ENCODE peak calls at places on chromosomes 3 and 15, in four cellular contexts. L, Z, D and O are unnamed samples.

GRCh38 chr3:16286161-16286560 is 21.1 kb downstream of the OXNAD1 start:
- DNase-seq in L (no peak), Z (no peak), D (no peak), O (no peak)

GRCh38 chr3:179973024-179973423 is 63.7 kb downstream of the PEX5L start:
- DNase-seq in L (no peak), Z (no peak), D (no peak), O (no peak)

GRCh38 chr3:161939919-161940693 is 443.5 kb downstream of the OTOL1 start:
- DNase-seq in L (no peak), Z (no peak), D (no peak), O (no peak)

GRCh38 chr15:77386626-77387025 is 33.3 kb downstream of the PEAK1 start:
- DNase-seq in L (no peak), Z (no peak), D (no peak), O (no peak)

GRCh38 chr3:22372292-22372949 is 621.4 kb upstream of the ZNF385D start:
- DNase-seq in L (no peak), Z (no peak), D (peak), O (peak)

GRCh38 chr3:133855772-133856171 is 39.9 kb downstream of the RAB6B start:
- DNase-seq in L (no peak), Z (no peak), D (no peak), O (no peak)

GRCh38 chr3:25171118-25171912 is 256.7 kb upstream of the RARB start:
- DNase-seq in L (no peak), Z (no peak), D (no peak), O (no peak)

GRCh38 chr3:42025388-42026138 is 63.7 kb upstream of the ULK4 start:
- DNase-seq in L (peak), Z (peak), D (peak), O (peak)

GRCh38 chr3:24199305-24199704 is 254.2 kb downstream of the NR1D2 start:
- DNase-seq in L (no peak), Z (no peak), D (no peak), O (no peak)

GRCh38 chr3:39637807-39638206 is 170.3 kb downstream of the MOBP start:
- DNase-seq in L (no peak), Z (peak), D (no peak), O (no peak)

GRCh38 chr15:77474310-77474986 is 53.8 kb downstream of the HMG20A start:
- DNase-seq in L (no peak), Z (no peak), D (no peak), O (no peak)

GRCh38 chr15:66876423-66876730 is 174.3 kb downstream of the SMAD6 start:
- DNase-seq in L (no peak), Z (no peak), D (no peak), O (peak)

GRCh38 chr3:122497425-122497824 is 17.3 kb downstream of the KPNA1 start:
- DNase-seq in L (no peak), Z (no peak), D (no peak), O (peak)

GRCh38 chr3:44468572-44469520 is 8.6 kb downstream of the ZNF445 start:
- DNase-seq in L (no peak), Z (no peak), D (no peak), O (no peak)

GRCh38 chr3:31957106-31957505 is 24.0 kb downstream of the OSBPL10 start:
- DNase-seq in L (no peak), Z (no peak), D (no peak), O (no peak)

GRCh38 chr15:92467245-92467644 is 73.6 kb downstream of the ST8SIA2 start:
- DNase-seq in L (no peak), Z (no peak), D (no peak), O (no peak)

GRCh38 chr3:1696654-1697275 is 401.9 kb upstream of the CNTN4 start:
- DNase-seq in L (no peak), Z (no peak), D (no peak), O (no peak)

DNA sequence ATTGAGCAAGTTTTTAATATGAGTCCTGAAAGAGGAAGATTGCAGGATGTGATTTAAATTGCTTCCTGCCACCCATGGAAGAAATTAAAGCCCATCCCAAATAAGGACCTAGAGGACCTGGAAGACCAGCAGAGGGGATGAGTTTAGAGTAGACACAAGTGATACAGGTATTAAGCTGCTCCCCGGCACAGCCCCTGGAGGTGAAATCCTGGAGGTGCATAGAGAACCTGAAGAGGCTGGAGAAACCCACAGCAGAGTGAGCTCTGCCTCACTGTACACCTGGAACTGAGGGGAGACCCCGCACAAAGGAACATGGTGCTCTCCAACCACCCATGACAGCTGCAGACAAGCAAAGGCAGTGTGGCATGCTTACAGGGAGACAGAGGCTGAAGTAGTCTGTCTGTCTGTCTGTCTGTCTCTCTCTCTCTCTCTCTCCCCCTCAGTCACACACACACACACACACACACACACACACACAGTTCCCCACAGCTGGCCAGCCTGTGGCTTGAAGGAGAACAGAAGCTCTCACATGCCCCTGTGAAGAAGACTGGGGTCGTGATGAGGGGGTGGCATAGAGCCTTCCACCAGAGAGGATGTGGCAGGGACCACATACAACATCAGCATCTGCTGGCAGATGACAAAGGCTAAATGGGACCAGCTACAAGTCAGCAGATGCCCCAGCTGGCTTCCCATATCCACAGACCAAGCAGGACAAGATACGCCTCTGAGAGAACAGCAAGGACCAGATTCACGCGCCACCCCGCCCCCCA is 38.1 kb downstream of the FSIP1 start:
- DNase-seq in L (no peak), Z (no peak), D (no peak), O (no peak)
- TF ChIP-seq CTCF in L (peak), Z (no peak), D (no peak), O (no peak)

GRCh38 chr3:111907151-111907550 is 48.1 kb downstream of the PHLDB2 start:
- DNase-seq in L (no peak), Z (no peak), D (no peak), O (no peak)

GRCh38 chr3:111902534-111902933 is 43.5 kb downstream of the PHLDB2 start:
- DNase-seq in L (no peak), Z (no peak), D (no peak), O (no peak)

GRCh38 chr3:111906667-111907066 is 47.6 kb downstream of the PHLDB2 start:
- DNase-seq in L (no peak), Z (no peak), D (no peak), O (no peak)

GRCh38 chr3:111903067-111903511 is 44.0 kb downstream of the PHLDB2 start:
- DNase-seq in L (no peak), Z (peak), D (no peak), O (no peak)

DNA sequence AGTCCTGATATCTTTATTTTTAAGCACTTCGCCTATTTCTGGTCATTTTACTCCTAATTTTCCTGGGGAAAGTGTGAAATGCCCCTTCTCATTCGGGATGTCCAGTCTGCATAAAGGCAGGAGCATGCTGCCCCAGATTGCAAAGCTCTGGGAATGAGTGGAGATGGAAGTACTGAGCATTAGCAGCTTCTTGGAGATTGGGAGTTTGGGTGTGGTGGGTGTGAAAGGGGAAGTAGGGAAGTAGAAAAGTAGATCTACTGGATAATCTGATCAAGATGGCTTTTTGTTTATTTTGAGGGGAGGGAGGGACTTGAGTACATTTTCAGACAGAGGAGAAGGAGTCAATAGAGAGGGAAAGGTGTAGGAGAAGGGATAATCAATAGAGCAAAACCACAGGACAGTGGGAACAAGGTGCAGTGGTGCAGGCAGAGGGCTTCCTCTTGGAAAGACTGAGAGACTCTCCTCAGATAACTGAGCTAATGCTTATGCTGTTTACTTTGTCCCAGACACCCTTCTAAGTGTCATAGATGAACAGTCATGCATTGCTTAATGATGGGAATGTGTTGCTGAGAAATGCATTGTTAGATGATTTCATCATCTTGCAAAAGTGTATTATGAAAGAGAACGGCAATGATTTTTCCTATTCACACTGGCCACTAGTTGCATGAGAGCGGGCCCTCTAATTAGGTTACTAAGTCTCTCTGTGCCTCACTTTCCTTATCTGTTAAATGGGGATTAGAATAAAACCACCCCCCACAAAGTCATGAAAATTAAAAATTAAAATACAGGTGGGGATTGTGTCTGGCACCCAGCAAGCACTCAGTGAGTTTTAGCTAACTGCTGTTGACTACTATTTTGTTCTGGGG is 45.5 kb downstream of the PHLDB2 start:
- DNase-seq in L (no peak), Z (peak), D (no peak), O (no peak)
- TF ChIP-seq CTCF in L (no peak), Z (no peak), D (no peak), O (no peak)

GRCh38 chr15:47374222-47374621 is 343.1 kb upstream of the SEMA6D start:
- DNase-seq in L (peak), Z (peak), D (peak), O (no peak)
- TF ChIP-seq CTCF in L (peak), Z (no peak), D (no peak), O (no peak)

DNA sequence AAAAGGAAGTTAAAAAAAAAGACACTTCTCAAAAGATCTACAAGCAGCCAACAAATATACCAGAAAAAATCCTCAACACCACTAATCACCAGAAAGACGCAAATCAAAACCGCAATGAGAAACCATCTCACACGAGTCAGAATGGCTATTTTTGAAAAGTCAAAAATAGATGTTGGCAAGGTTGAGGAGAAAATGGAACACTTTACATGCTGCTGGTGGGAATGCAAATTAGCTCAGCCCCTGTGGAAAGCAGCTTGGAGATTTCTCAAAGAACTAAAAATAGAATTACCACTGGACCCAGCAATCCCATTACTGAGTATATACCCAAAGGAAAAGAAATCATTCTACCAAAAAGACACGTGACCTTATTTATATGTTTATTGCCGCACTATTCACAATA is 574.8 kb upstream of the ADAMTS9 start:
- DNase-seq in L (no peak), Z (no peak), D (no peak), O (no peak)
- TF ChIP-seq CTCF in L (no peak), Z (no peak), D (no peak), O (no peak)

DNA sequence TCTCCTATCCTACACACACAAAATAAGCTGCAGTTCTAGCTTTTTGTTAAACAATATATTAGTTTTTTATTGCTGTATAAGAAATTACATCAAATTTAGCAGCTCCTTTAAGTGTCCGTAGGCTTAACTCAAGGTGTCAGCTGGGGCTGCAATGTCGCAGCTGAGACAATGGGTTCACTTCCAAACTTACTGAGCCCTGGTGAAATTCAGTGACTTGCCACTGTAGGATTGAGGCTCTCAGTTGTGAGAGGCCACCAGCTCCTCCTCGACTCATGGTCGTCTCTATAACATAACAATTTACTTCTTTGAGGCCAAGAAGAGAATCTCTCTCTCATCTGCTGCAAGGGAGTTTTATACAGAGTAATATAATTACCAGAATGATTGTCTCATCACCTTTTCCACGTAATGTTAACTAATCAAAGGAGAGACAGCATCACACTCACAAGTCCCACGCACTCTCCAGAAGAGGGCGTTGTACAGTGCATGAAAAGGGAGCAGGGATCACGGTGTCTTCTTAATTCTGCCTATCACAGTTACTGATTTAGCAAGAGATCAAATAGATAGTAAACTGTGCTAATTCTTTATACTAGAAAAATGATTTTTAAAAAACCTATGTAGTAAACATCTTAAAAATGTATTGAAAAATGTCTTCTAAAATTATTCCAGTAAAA is 735.6 kb upstream of the GBE1 start:
- DNase-seq in L (no peak), Z (peak), D (peak), O (no peak)
- TF ChIP-seq CTCF in L (peak), Z (no peak), D (peak), O (peak)